ENCODE peak calls at places on chromosomes 13 and 19, in ten cellular contexts. O is type B pancreatic cell, H is fibroblast of the aortic adventitia, L is left ventricle myocardium inferior, P is brain microvascular endothelial cell, B is osteocyte, V is AG09319, D is endothelial cell, G is progenitor cell of endocrine pancreas, S is dorsolateral prefrontal cortex. K is an unnamed sample.

GRCh38 chr19:16608290-16608704 is 19.7 kb downstream of the MED26 start:
- DNase-seq in O (no peak), H (peak), L (no peak), P (peak), B (no peak), V (peak), D (no peak), G (no peak), S (no peak), K (no peak)

GRCh38 chr19:56988271-56988670 is 131.5 kb upstream of the USP29 start:
- DNase-seq in O (no peak), H (no peak), L (no peak), P (no peak), B (no peak), V (no peak), D (no peak), G (no peak), S (no peak), K (no peak)

GRCh38 chr19:39502640-39503417 is 4.1 kb downstream of the DLL3 start:
- DNase-seq in O (peak), H (peak), L (peak), P (no peak), B (no peak), V (peak), D (peak), G (peak), S (peak), K (peak)

GRCh38 chr19:14390548-14390947 is 9.3 kb downstream of the ADGRE5 start:
- DNase-seq in O (no peak), H (no peak), L (no peak), P (no peak), B (no peak), V (no peak), D (no peak), G (no peak), S (no peak), K (no peak)

GRCh38 chr19:54451331-54451871 is 2.4 kb downstream of the LENG8 start:
- DNase-seq in O (no peak), H (no peak), L (no peak), P (peak), B (no peak), V (no peak), D (no peak), G (no peak), S (no peak), K (no peak)

GRCh38 chr19:31390721-31391120 is 41.5 kb upstream of the TSHZ3 start:
- DNase-seq in O (no peak), H (no peak), L (no peak), P (no peak), B (no peak), V (no peak), D (no peak), G (no peak), S (no peak), K (no peak)

GRCh38 chr19:31002852-31003251 is 346.4 kb downstream of the TSHZ3 start:
- DNase-seq in O (no peak), H (no peak), L (no peak), P (no peak), B (no peak), V (no peak), D (no peak), G (no peak), S (no peak), K (no peak)

GRCh38 chr19:11499890-11500420 is 5.7 kb downstream of the ZNF653 start:
- DNase-seq in O (no peak), H (no peak), L (no peak), P (no peak), B (no peak), V (no peak), D (no peak), G (no peak), S (no peak), K (no peak)

GRCh38 chr13:64697226-64697625 is 2532.9 kb downstream of the PCDH9 start:
- DNase-seq in O (no peak), H (peak), L (no peak), P (no peak), B (no peak), V (no peak), D (no peak), G (no peak), S (no peak), K (no peak)

GRCh38 chr19:42433503-42434260 is 6.5 kb upstream of the LIPE start:
- DNase-seq in O (no peak), H (peak), L (peak), P (peak), B (no peak), V (no peak), D (peak), G (peak), S (peak), K (peak)

GRCh38 chr19:11806354-11807098 is 7.5 kb upstream of the ZNF440 start:
- DNase-seq in O (no peak), H (no peak), L (no peak), P (no peak), B (no peak), V (no peak), D (no peak), G (no peak), S (no peak), K (no peak)

GRCh38 chr13:106033634-106034033 is 501.8 kb downstream of the EFNB2 start:
- DNase-seq in O (no peak), H (peak), L (no peak), P (peak), B (no peak), V (no peak), D (no peak), G (no peak), S (no peak), K (no peak)

GRCh38 chr13:102707465-102707864 is 12.6 kb upstream of the METTL21C start:
- DNase-seq in O (no peak), H (peak), L (no peak), P (peak), B (no peak), V (peak), D (no peak), G (no peak), S (no peak), K (no peak)

GRCh38 chr13:21012841-21013681 is 48.3 kb downstream of the LATS2 start:
- DNase-seq in O (no peak), H (peak), L (no peak), P (no peak), B (no peak), V (peak), D (no peak), G (no peak), S (no peak), K (no peak)

GRCh38 chr19:13036366-13036976 is 41.2 kb downstream of the NFIX start:
- DNase-seq in O (no peak), H (peak), L (no peak), P (peak), B (no peak), V (no peak), D (no peak), G (no peak), S (no peak), K (no peak)

GRCh38 chr13:71218960-71219359 is 648.0 kb downstream of the DACH1 start:
- DNase-seq in O (no peak), H (no peak), L (no peak), P (no peak), B (no peak), V (no peak), D (peak), G (no peak), S (no peak), K (no peak)

GRCh38 chr13:48235100-48235813 is 2.3 kb downstream of the ITM2B start:
- DNase-seq in O (no peak), H (peak), L (no peak), P (no peak), B (no peak), V (no peak), D (peak), G (no peak), S (no peak), K (no peak)

GRCh38 chr19:3097442-3097871 is 3.3 kb downstream of the GNA11 start:
- DNase-seq in O (no peak), H (no peak), L (no peak), P (no peak), B (peak), V (no peak), D (no peak), G (no peak), S (no peak), K (no peak)

GRCh38 chr13:29458419-29458818 is 137.1 kb downstream of the SLC7A1 start:
- DNase-seq in O (no peak), H (no peak), L (no peak), P (no peak), B (peak), V (no peak), D (no peak), G (no peak), S (no peak), K (no peak)

GRCh38 chr19:1244693-1245451 is 3.3 kb downstream of the ATP5F1D start:
- DNase-seq in O (no peak), H (no peak), L (peak), P (no peak), B (no peak), V (no peak), D (no peak), G (no peak), S (no peak), K (no peak)

GRCh38 chr19:50495020-50495531 is 15.9 kb downstream of the JOSD2 start:
- DNase-seq in O (no peak), H (no peak), L (no peak), P (no peak), B (no peak), V (no peak), D (no peak), G (no peak), S (no peak), K (no peak)

GRCh38 chr13:27006519-27007161 is 165.0 kb downstream of the USP12 start:
- DNase-seq in O (no peak), H (peak), L (no peak), P (peak), B (peak), V (no peak), D (no peak), G (peak), S (peak), K (no peak)

GRCh38 chr19:50427318-50427925 is 5.3 kb upstream of the MYBPC2 start:
- DNase-seq in O (no peak), H (no peak), L (no peak), P (no peak), B (no peak), V (no peak), D (no peak), G (no peak), S (no peak), K (no peak)

GRCh38 chr19:44891016-44891882 is at the start of gene TOMM40:
- DNase-seq in O (no peak), H (no peak), L (peak), P (peak), B (no peak), V (peak), D (peak), G (peak), S (peak), K (peak)
- TF ChIP-seq CTCF in O (peak), H (no peak), L (peak), P (no peak), B (peak), V (no peak), D (no peak), G (peak), S (no peak), K (no peak)

GRCh38 chr19:5665781-5666513 is 14.4 kb downstream of the MICOS13 start:
- DNase-seq in O (no peak), H (peak), L (no peak), P (peak), B (no peak), V (no peak), D (no peak), G (no peak), S (no peak), K (no peak)
- TF ChIP-seq CTCF in O (no peak), H (peak), L (no peak), P (peak), B (no peak), V (peak), D (no peak), G (no peak), S (no peak), K (no peak)

GRCh38 chr13:104571890-104572229 is 1505.6 kb upstream of the SLC10A2 start:
- DNase-seq in O (no peak), H (no peak), L (no peak), P (no peak), B (no peak), V (no peak), D (no peak), G (no peak), S (no peak), K (no peak)

GRCh38 chr13:104567114-104567513 is 1500.9 kb upstream of the SLC10A2 start:
- DNase-seq in O (no peak), H (no peak), L (no peak), P (no peak), B (no peak), V (no peak), D (no peak), G (no peak), S (no peak), K (no peak)

GRCh38 chr13:104577029-104577820 is 1511.0 kb upstream of the SLC10A2 start:
- DNase-seq in O (no peak), H (peak), L (no peak), P (peak), B (no peak), V (no peak), D (no peak), G (no peak), S (no peak), K (no peak)

GRCh38 chr13:104565888-104566287 is 1499.7 kb upstream of the SLC10A2 start:
- DNase-seq in O (no peak), H (no peak), L (no peak), P (no peak), B (no peak), V (no peak), D (no peak), G (no peak), S (no peak), K (no peak)

GRCh38 chr13:104571161-104571889 is 1505.1 kb upstream of the SLC10A2 start:
- DNase-seq in O (no peak), H (peak), L (no peak), P (peak), B (peak), V (no peak), D (peak), G (peak), S (peak), K (peak)
- TF ChIP-seq CTCF in O (peak), H (peak), L (peak), P (peak), B (peak), V (no peak), D (peak), G (peak), S (peak), K (peak)

GRCh38 chr13:114237415-114238112 is 2.9 kb downstream of the CDC16 start:
- DNase-seq in O (no peak), H (no peak), L (no peak), P (no peak), B (no peak), V (no peak), D (no peak), G (no peak), S (no peak), K (no peak)

GRCh38 chr13:114235697-114236096 is 1.0 kb downstream of the CDC16 start:
- DNase-seq in O (no peak), H (no peak), L (no peak), P (no peak), B (no peak), V (no peak), D (no peak), G (no peak), S (no peak), K (no peak)

GRCh38 chr13:114236224-114236623 is 1.5 kb downstream of the CDC16 start:
- DNase-seq in O (no peak), H (no peak), L (no peak), P (no peak), B (no peak), V (no peak), D (no peak), G (no peak), S (no peak), K (no peak)

GRCh38 chr13:114234266-114234644 is 442 bp upstream of the CDC16 start:
- DNase-seq in O (no peak), H (no peak), L (no peak), P (no peak), B (no peak), V (no peak), D (no peak), G (no peak), S (no peak), K (no peak)

DNA sequence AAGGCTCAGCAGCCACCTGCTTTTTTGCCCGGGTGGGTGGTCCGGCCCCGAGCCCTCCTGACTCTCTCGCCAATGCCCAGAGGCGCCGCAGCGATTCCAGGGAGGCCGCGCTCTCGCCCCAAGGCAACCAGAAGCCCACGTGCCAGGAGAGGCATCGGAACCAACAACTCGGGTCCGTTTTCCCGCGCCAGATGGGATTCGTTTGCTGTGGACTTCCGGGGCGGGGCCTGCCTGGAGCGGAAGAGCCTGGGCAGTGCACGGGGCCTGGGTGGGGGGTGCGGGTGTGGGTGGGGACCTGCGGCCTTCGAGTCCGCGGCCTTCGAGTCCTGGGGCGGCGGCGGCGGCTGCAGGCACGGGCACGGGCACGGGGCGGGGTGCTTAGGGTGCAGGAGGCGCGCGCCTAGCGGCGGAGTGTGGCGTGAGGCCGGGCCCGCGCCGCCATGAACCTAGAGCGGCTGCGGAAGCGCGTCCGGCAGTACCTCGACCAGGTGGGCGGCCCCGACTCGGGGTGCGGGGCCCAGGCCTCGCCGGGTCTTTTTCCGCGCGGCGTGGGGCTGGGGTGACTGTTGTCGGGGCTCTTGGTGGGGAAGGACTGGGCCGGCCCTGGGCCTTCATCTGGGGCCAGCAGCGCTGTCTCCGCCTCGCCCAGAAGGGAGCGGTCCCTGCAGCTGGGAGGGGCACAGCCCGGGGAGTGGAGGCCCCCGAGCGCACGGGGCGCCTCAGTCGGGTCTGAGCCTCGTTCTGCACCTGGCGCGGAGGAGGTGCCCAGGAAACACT is at the start of gene CDC16:
- DNase-seq in O (peak), H (peak), L (peak), P (peak), B (peak), V (peak), D (peak), G (peak), S (peak), K (peak)
- TF ChIP-seq CTCF in O (peak), H (no peak), L (peak), P (no peak), B (peak), V (no peak), D (no peak), G (peak), S (no peak), K (peak)

GRCh38 chr13:78603240-78603947 is at the start of gene POU4F1:
- DNase-seq in O (no peak), H (no peak), L (peak), P (no peak), B (no peak), V (no peak), D (peak), G (peak), S (no peak), K (no peak)
- TF ChIP-seq CTCF in O (no peak), H (no peak), L (no peak), P (no peak), B (no peak), V (no peak), D (no peak), G (no peak), S (no peak), K (no peak)

DNA sequence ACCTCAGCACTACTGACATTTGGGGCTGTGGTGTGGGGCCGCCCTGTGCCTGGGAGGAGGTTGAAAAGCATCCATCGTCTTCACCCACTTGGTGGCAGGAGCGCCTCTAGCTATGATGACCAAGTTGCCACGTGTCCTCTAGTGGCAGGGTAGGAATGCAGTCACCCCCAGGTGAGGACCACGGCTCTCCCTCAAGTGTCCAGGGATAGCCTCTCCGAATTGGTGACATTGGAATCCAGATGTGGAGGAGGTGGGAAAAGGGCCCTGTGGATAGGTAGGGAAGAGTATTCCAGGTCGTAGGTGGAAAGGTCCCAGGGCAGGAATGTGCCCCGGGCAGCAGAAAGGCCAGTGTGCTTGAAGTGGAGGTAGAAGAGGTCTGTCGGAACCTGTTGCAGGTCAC is 37.6 kb downstream of the ARHGEF18 start:
- DNase-seq in O (no peak), H (no peak), L (no peak), P (no peak), B (no peak), V (no peak), D (no peak), G (no peak), S (no peak), K (no peak)
- TF ChIP-seq CTCF in O (no peak), H (no peak), L (no peak), P (no peak), B (no peak), V (no peak), D (no peak), G (no peak), S (no peak), K (no peak)

GRCh38 chr19:32459199-32459865 is 53.8 kb downstream of the DPY19L3 start:
- DNase-seq in O (no peak), H (no peak), L (no peak), P (no peak), B (no peak), V (no peak), D (no peak), G (no peak), S (no peak), K (no peak)

GRCh38 chr19:32456406-32456805 is 50.8 kb downstream of the DPY19L3 start:
- DNase-seq in O (no peak), H (no peak), L (no peak), P (no peak), B (no peak), V (no peak), D (no peak), G (no peak), S (no peak), K (no peak)

GRCh38 chr19:32460476-32460875 is 54.9 kb downstream of the DPY19L3 start:
- DNase-seq in O (no peak), H (no peak), L (no peak), P (no peak), B (no peak), V (no peak), D (no peak), G (no peak), S (no peak), K (no peak)

GRCh38 chr19:32458500-32459123 is 53.0 kb downstream of the DPY19L3 start:
- DNase-seq in O (no peak), H (peak), L (no peak), P (peak), B (no peak), V (no peak), D (no peak), G (no peak), S (no peak), K (no peak)

GRCh38 chr19:32457540-32457939 is 52.0 kb downstream of the DPY19L3 start:
- DNase-seq in O (no peak), H (no peak), L (no peak), P (peak), B (no peak), V (no peak), D (no peak), G (no peak), S (no peak), K (no peak)
- TF ChIP-seq CTCF in O (no peak), H (no peak), L (no peak), P (no peak), B (no peak), V (no peak), D (no peak), G (no peak), S (no peak), K (no peak)

DNA sequence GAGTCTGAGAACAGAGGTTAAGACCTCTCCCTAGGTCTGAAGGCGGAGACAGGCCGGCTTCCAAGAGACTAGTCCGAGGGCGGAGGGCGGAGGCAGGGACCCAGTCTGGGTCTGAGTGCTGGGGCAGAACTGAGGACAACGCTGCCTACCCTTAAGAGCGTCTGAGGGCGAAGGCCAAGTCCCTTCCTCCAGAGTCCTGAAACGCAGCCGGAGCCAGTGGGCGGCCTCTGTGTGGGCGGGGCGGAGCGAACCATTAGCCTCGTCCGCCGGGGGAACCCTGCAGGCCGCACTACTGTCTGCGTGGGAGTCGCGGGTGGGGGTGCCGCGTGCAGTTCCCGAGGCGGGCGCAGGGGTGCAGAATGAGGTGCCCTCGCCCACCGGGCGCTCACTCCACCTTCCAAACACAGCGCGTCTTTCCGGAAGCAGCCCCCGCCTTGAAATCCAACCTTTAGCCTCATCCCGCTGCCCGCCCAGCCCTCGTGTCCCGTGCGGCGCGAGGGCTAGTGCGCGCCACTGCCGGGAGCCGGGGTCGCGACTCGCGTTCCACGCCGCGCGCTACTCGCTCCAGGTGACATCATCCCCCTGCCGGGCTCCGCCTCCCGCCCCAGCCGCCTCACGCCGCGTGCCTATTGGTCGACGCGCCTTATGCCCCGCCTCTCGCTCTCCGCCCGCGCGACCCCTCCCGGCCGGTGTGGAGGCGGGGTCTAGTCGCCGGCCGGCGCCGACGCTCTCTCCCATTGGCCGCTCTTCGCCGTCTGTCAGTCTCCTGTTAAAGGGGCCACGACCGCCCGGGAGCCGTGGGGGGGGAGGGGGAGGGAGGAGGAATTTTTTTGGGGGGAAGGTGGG is at the start of gene C19orf73:
- DNase-seq in O (peak), H (peak), L (peak), P (peak), B (peak), V (peak), D (peak), G (peak), S (peak), K (peak)
- TF ChIP-seq CTCF in O (peak), H (peak), L (peak), P (no peak), B (peak), V (no peak), D (peak), G (no peak), S (peak), K (no peak)

GRCh38 chr19:4609878-4610511 is 29.3 kb upstream of the TNFAIP8L1 start:
- DNase-seq in O (no peak), H (no peak), L (peak), P (no peak), B (no peak), V (no peak), D (no peak), G (no peak), S (no peak), K (no peak)
- TF ChIP-seq CTCF in O (no peak), H (no peak), L (no peak), P (no peak), B (no peak), V (no peak), D (no peak), G (no peak), S (no peak), K (no peak)